ENCODE peak calls at places on chromosomes 16 and 17, in eight cellular contexts. A is gastrocnemius medialis; L is esophagus squamous epithelium; E is WERI-Rb-1; U is CD8-positive, alpha-beta memory T cell; K is AG04450; X is left ventricle myocardium inferior; P is DND-41. Q is an unnamed sample.
A peak's percentile ranks its signal among the peaks of the same experiment; 100 is the strongest.

GRCh38 chr16:89922884-89923639 is at the start of gene TUBB3:
- DNase-seq in X (peak; percentile 80), K (no peak), A (no peak), L (no peak), E (peak; percentile 69), P (no peak), U (no peak), Q (peak; percentile 91)

GRCh38 chr17:82384730-82385429 is 13.3 kb downstream of the UTS2R start:
- DNase-seq in X (peak; percentile 79), U (no peak), L (no peak), K (no peak), P (no peak), A (peak; percentile 69), E (peak; percentile 92), Q (peak; percentile 69)

GRCh38 chr17:63480826-63481487 is 4.1 kb downstream of the ACE start:
- DNase-seq in E (no peak), X (no peak), K (no peak), P (no peak), U (no peak), L (no peak), A (no peak), Q (no peak)

GRCh38 chr17:78862073-78863023 is 21.7 kb upstream of the USP36 start:
- DNase-seq in K (peak; percentile 93), E (no peak), A (peak; percentile 82), L (no peak), U (no peak), P (no peak), X (peak; percentile 70), Q (peak; percentile 100)

GRCh38 chr17:79944821-79945391 is 90.8 kb downstream of the TBC1D16 start:
- DNase-seq in E (peak; percentile 14), A (no peak), K (no peak), L (no peak), U (no peak), X (peak; percentile 8), P (no peak), Q (no peak)

GRCh38 chr16:54286330-54287017 is at the start of gene IRX3:
- DNase-seq in U (no peak), X (peak; percentile 93), A (peak; percentile 84), L (no peak), P (peak; percentile 95), K (no peak), E (peak; percentile 69), Q (peak; percentile 88)

GRCh38 chr16:57091200-57091989 is 988 bp upstream of the CPNE2 start:
- DNase-seq in K (no peak), E (peak; percentile 64), X (peak; percentile 40), U (no peak), L (no peak), A (no peak), P (no peak), Q (peak; percentile 76)

GRCh38 chr16:89363621-89364393 is 126.6 kb downstream of the ANKRD11 start:
- DNase-seq in P (peak; percentile 50), K (no peak), L (no peak), X (no peak), E (no peak), A (no peak), U (peak; percentile 29), Q (peak; percentile 78)

GRCh38 chr16:63913278-63913677 is 1208.6 kb downstream of the CDH11 start:
- DNase-seq in U (no peak), A (no peak), K (no peak), E (no peak), L (no peak), P (no peak), X (no peak), Q (no peak)

GRCh38 chr16:54171855-54172537 is 114.6 kb downstream of the IRX3 start:
- DNase-seq in L (no peak), U (no peak), P (no peak), E (no peak), A (no peak), K (peak; percentile 10), X (no peak), Q (no peak)

GRCh38 chr16:23962001-23962400 is 126.2 kb downstream of the PRKCB start:
- DNase-seq in L (no peak), X (no peak), E (no peak), U (no peak), P (no peak), K (no peak), A (no peak), Q (no peak)

GRCh38 chr16:48574766-48575165 is 35.2 kb downstream of the N4BP1 start:
- DNase-seq in X (no peak), U (no peak), P (no peak), L (no peak), E (no peak), K (no peak), A (no peak), Q (no peak)

GRCh38 chr16:2082171-2082982 is 34.6 kb downstream of the TSC2 start:
- DNase-seq in E (no peak), K (no peak), A (no peak), U (no peak), X (no peak), L (no peak), P (no peak), Q (no peak)

GRCh38 chr17:27529230-27529796 is 73.1 kb downstream of the KSR1 start:
- DNase-seq in L (no peak), X (no peak), U (no peak), A (no peak), P (peak; percentile 67), K (no peak), E (peak; percentile 57), Q (peak; percentile 54)

GRCh38 chr17:40909755-40910154 is 24.7 kb upstream of the KRT20 start:
- DNase-seq in E (no peak), K (peak; percentile 59), A (no peak), U (no peak), X (no peak), L (no peak), P (no peak), Q (no peak)

GRCh38 chr16:14111713-14112538 is 40.8 kb downstream of the MRTFB start:
- DNase-seq in X (peak; percentile 59), K (no peak), E (no peak), A (no peak), U (no peak), P (peak; percentile 13), L (no peak), Q (no peak)

GRCh38 chr16:17346774-17347569 is 123.8 kb downstream of the XYLT1 start:
- DNase-seq in U (no peak), P (peak; percentile 59), L (no peak), A (no peak), X (no peak), K (no peak), E (no peak), Q (no peak)

GRCh38 chr17:49254066-49254465 is 23.5 kb upstream of the PHOSPHO1 start:
- DNase-seq in E (no peak), P (no peak), L (no peak), U (no peak), A (no peak), X (no peak), K (no peak), Q (no peak)

GRCh38 chr16:24946155-24946554 is 69.0 kb downstream of the ARHGAP17 start:
- DNase-seq in K (no peak), A (no peak), U (no peak), L (no peak), P (no peak), X (no peak), E (no peak), Q (no peak)

GRCh38 chr17:30395398-30396022 is 16.8 kb downstream of the CPD start:
- DNase-seq in K (no peak), X (no peak), P (no peak), L (no peak), A (no peak), E (no peak), U (no peak), Q (no peak)

GRCh38 chr17:74252272-74252671 is 21.8 kb upstream of the DNAI2 start:
- DNase-seq in L (no peak), A (no peak), K (no peak), X (no peak), E (no peak), U (no peak), P (no peak), Q (no peak)

GRCh38 chr17:61399131-61400057 is at the start of gene TBX2:
- DNase-seq in E (peak; percentile 91), L (no peak), X (peak; percentile 88), U (no peak), A (peak; percentile 19), P (no peak), K (peak; percentile 93), Q (peak; percentile 86)
- H3K27me3 ChIP-seq in E (peaks cover 23% of the 10 kb centered on the region), L (peaks cover 47% of the 10 kb centered on the region), X (peaks cover 95% of the 10 kb centered on the region), U (peaks cover 39% of the 10 kb centered on the region), A (peaks cover 77% of the 10 kb centered on the region), P (no peaks in the 10 kb centered on the region), K (no peaks in the 10 kb centered on the region), Q (no peaks in the 10 kb centered on the region)

GRCh38 chr17:81054308-81054707 is 19.4 kb downstream of the BAIAP2 start:
- DNase-seq in E (no peak), K (no peak), P (no peak), X (no peak), U (no peak), A (no peak), L (no peak), Q (no peak)
- H3K27me3 ChIP-seq in E (no peaks in the 10 kb centered on the region), K (no peaks in the 10 kb centered on the region), P (no peaks in the 10 kb centered on the region), X (no peaks in the 10 kb centered on the region), U (no peaks in the 10 kb centered on the region), A (no peaks in the 10 kb centered on the region), L (no peaks in the 10 kb centered on the region), Q (no peaks in the 10 kb centered on the region)

DNA sequence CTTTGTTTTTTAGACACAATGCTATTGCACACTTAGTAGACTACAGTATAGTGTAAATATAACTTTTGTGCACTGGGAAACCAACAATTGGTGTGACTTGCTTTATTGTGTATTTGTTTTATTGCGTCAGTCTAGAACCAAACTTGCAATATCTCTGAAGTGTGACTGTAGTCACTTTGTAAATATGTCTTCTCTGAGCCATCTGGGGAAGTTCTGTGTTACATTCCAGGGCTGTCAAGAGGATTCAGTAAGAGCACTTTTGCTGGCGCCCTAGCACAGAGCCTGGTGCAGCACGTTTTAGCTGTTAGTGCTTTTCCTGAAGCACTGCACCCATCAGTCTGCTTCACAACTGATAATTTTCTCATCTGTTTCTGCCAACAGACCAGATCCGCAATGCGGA is 73.2 kb downstream of the NT5M start:
- DNase-seq in X (no peak), A (no peak), K (peak; percentile 18), L (no peak), U (no peak), P (no peak), E (no peak), Q (peak; percentile 49)
- H3K27me3 ChIP-seq in X (no peaks in the 10 kb centered on the region), A (no peaks in the 10 kb centered on the region), K (peaks cover 21% of the 10 kb centered on the region), L (no peaks in the 10 kb centered on the region), U (no peaks in the 10 kb centered on the region), P (no peaks in the 10 kb centered on the region), E (no peaks in the 10 kb centered on the region), Q (no peaks in the 10 kb centered on the region)

DNA sequence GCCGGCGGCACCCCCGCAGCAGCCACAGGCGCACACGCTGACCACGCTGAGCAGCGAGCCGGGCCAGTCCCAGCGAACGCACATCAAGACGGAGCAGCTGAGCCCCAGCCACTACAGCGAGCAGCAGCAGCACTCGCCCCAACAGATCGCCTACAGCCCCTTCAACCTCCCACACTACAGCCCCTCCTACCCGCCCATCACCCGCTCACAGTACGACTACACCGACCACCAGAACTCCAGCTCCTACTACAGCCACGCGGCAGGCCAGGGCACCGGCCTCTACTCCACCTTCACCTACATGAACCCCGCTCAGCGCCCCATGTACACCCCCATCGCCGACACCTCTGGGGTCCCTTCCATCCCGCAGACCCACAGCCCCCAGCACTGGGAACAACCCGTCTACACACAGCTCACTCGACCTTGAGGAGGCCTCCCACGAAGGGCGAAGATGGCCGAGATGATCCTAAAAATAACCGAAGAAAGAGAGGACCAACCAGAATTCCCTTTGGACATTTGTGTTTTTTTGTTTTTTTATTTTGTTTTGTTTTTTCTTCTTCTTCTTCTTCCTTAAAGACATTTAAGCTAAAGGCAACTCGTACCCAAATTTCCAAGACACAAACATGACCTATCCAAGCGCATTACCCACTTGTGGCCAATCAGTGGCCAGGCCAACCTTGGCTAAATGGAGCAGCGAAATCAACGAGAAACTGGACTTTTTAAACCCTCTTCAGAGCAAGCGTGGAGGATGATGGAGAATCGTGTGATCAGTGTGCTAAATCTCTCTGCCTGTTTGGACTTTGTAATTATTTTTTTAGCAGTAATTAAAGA is 3.4 kb downstream of the SOX9 start:
- DNase-seq in X (no peak), U (no peak), E (no peak), L (no peak), K (no peak), A (no peak), P (no peak), Q (no peak)
- H3K27me3 ChIP-seq in X (peaks cover 64% of the 10 kb centered on the region), U (peaks cover 4% of the 10 kb centered on the region), E (peaks cover 63% of the 10 kb centered on the region), L (no peaks in the 10 kb centered on the region), K (no peaks in the 10 kb centered on the region), A (peaks cover 4% of the 10 kb centered on the region), P (peaks cover 6% of the 10 kb centered on the region), Q (peaks cover 4% of the 10 kb centered on the region)